ENCODE peak calls at places on chromosomes 2 and 18, in seven cellular contexts. J is GM03348, Q is cardiac fibroblast, H is HS-27A, C is AG10803, X is NB4, A is NCI-H524. Z is an unnamed sample.

GRCh38 chr2:186170693-186171092 is 315.4 kb upstream of the ZC3H15 start:
- DNase-seq in J (no peak), A (no peak), X (no peak), Q (no peak), H (no peak), C (no peak), Z (no peak)

GRCh38 chr18:36942264-36942663 is 113.3 kb downstream of the KIAA1328 start:
- DNase-seq in X (peak), C (peak), J (peak), Q (peak), H (peak), A (peak), Z (peak)

GRCh38 chr2:169803480-169803879 is 4.8 kb downstream of the SSB start:
- DNase-seq in J (no peak), C (peak), A (no peak), Q (no peak), X (no peak), H (no peak), Z (no peak)

GRCh38 chr2:99488587-99488998 is 1.2 kb downstream of the REV1 start:
- DNase-seq in Q (peak), X (peak), H (peak), A (peak), C (peak), J (peak), Z (no peak)

GRCh38 chr2:163775304-163775703 is 39.5 kb upstream of the FIGN start:
- DNase-seq in A (no peak), Q (peak), X (no peak), H (no peak), J (peak), C (peak), Z (no peak)

GRCh38 chr2:209323738-209324137 is 100.1 kb upstream of the MAP2 start:
- DNase-seq in J (no peak), X (no peak), C (no peak), A (no peak), Q (no peak), H (no peak), Z (no peak)

GRCh38 chr2:128308284-128308731 is 10.4 kb downstream of the HS6ST1 start:
- DNase-seq in X (no peak), Q (no peak), J (no peak), A (no peak), C (no peak), H (no peak), Z (no peak)

GRCh38 chr2:101151859-101152194 is 645 bp upstream of the TBC1D8 start:
- DNase-seq in C (no peak), Q (no peak), A (peak), X (no peak), H (no peak), J (peak), Z (no peak)

GRCh38 chr2:201158111-201158929 is 24.6 kb upstream of the CASP10 start:
- DNase-seq in J (peak), H (no peak), C (peak), A (peak), X (peak), Q (peak), Z (peak)

GRCh38 chr2:54574107-54574859 is 118.2 kb downstream of the SPTBN1 start:
- DNase-seq in H (no peak), X (peak), J (no peak), Q (peak), A (no peak), C (no peak), Z (peak)

GRCh38 chr2:33033524-33034150 is 86.9 kb downstream of the LTBP1 start:
- DNase-seq in Q (peak), J (peak), A (peak), H (no peak), X (peak), C (peak), Z (no peak)

GRCh38 chr2:240928476-240929363 is 22.6 kb downstream of the CROCC2 start:
- DNase-seq in Q (no peak), X (no peak), J (no peak), A (no peak), H (no peak), C (no peak), Z (no peak)

GRCh38 chr2:236209996-236210395 is 41.8 kb upstream of the GBX2 start:
- DNase-seq in A (no peak), X (no peak), Q (no peak), C (no peak), J (no peak), H (no peak), Z (no peak)

Z was measured in B cell.